ENCODE peak calls at places on chromosomes 11 and 22, in five cellular contexts. P, R, C, Z and I are unnamed samples.

GRCh38 chr22:24200616-24201212 is 19.4 kb downstream of the SUSD2 start:
- DNase-seq in P (no peak), R (no peak), C (no peak), Z (peak), I (no peak)

GRCh38 chr11:71429701-71430100 is 18.5 kb downstream of the DHCR7 start:
- DNase-seq in P (no peak), R (no peak), C (no peak), Z (no peak), I (no peak)

GRCh38 chr11:113386866-113387265 is 713 bp upstream of the ANKK1 start:
- DNase-seq in P (no peak), R (no peak), C (no peak), Z (no peak), I (no peak)

GRCh38 chr22:32103648-32104326 is 55.3 kb downstream of the C22orf42 start:
- DNase-seq in P (no peak), R (no peak), C (no peak), Z (no peak), I (no peak)

GRCh38 chr11:134659882-134660281 is 247.8 kb upstream of the B3GAT1 start:
- DNase-seq in P (peak), R (no peak), C (no peak), Z (no peak), I (no peak)

GRCh38 chr22:49213731-49214352 is 613.8 kb downstream of the BRD1 start:
- DNase-seq in P (peak), R (no peak), C (no peak), Z (no peak), I (no peak)

GRCh38 chr11:86459002-86459385 is 84.3 kb downstream of the CCDC81 start:
- DNase-seq in P (no peak), R (no peak), C (no peak), Z (no peak), I (no peak)

GRCh38 chr11:875203-875602 is 32.6 kb downstream of the TSPAN4 start:
- DNase-seq in P (no peak), R (no peak), C (no peak), Z (no peak), I (no peak)

GRCh38 chr11:64876226-64876750 is 2.1 kb downstream of the EHD1 start:
- DNase-seq in P (no peak), R (no peak), C (no peak), Z (no peak), I (no peak)

GRCh38 chr11:30860970-30861369 is 274.8 kb upstream of the MPPED2 start:
- DNase-seq in P (no peak), R (no peak), C (no peak), Z (no peak), I (no peak)

GRCh38 chr11:110773442-110773841 is 61.2 kb upstream of the ARHGAP20 start:
- DNase-seq in P (no peak), R (no peak), C (no peak), Z (no peak), I (no peak)

GRCh38 chr11:67262731-67263675 is 3.3 kb upstream of the GRK2 start:
- DNase-seq in P (peak), R (peak), C (no peak), Z (peak), I (peak)

GRCh38 chr11:115678942-115679341 is 174.7 kb upstream of the CADM1 start:
- DNase-seq in P (peak), R (no peak), C (no peak), Z (peak), I (peak)

GRCh38 chr11:69644071-69644961 is 3.4 kb downstream of the CCND1 start:
- DNase-seq in P (no peak), R (no peak), C (no peak), Z (peak), I (no peak)

GRCh38 chr11:35678471-35678870 is 15.9 kb downstream of the TRIM44 start:
- DNase-seq in P (no peak), R (no peak), C (no peak), Z (no peak), I (no peak)

GRCh38 chr11:86799680-86800075 is 664 bp upstream of the PRSS23 start:
- DNase-seq in P (no peak), R (no peak), C (no peak), Z (no peak), I (no peak)

GRCh38 chr22:50519151-50519550 is 6.2 kb downstream of the SCO2 start:
- DNase-seq in P (no peak), R (no peak), C (no peak), Z (no peak), I (no peak)

GRCh38 chr11:64305691-64306562 is 603 bp downstream of the ESRRA start:
- DNase-seq in P (peak), R (peak), C (no peak), Z (peak), I (no peak)

GRCh38 chr22:31342389-31343125 is 3.6 kb downstream of the PATZ1 start:
- DNase-seq in P (no peak), R (no peak), C (no peak), Z (no peak), I (no peak)

GRCh38 chr22:35910926-35911325 is 117.7 kb downstream of the RBFOX2 start:
- DNase-seq in P (no peak), R (no peak), C (no peak), Z (no peak), I (no peak)

GRCh38 chr11:114168086-114168448 is 108.6 kb downstream of the ZBTB16 start:
- DNase-seq in P (no peak), R (no peak), C (no peak), Z (no peak), I (no peak)

GRCh38 chr11:74444173-74444832 is 23.0 kb downstream of the KCNE3 start:
- DNase-seq in P (no peak), R (no peak), C (no peak), Z (no peak), I (no peak)

GRCh38 chr22:38239101-38239761 is 33.6 kb downstream of the TMEM184B start:
- DNase-seq in P (no peak), R (no peak), C (no peak), Z (no peak), I (no peak)

GRCh38 chr22:50684501-50684900 is 11.9 kb downstream of the SHANK3 start:
- DNase-seq in P (no peak), R (no peak), C (no peak), Z (no peak), I (no peak)

GRCh38 chr11:95147364-95147905 is 57.8 kb downstream of the ENDOD1 start:
- DNase-seq in P (no peak), R (no peak), C (no peak), Z (peak), I (no peak)

GRCh38 chr11:119843760-119844330 is 114.8 kb upstream of the NECTIN1 start:
- DNase-seq in P (no peak), R (no peak), C (no peak), Z (no peak), I (no peak)

GRCh38 chr22:32969502-32969901 is 88.7 kb downstream of the SYN3 start:
- DNase-seq in P (no peak), R (no peak), C (no peak), Z (peak), I (no peak)

GRCh38 chr11:12286606-12287005 is 90.8 kb upstream of the PARVA start:
- DNase-seq in P (no peak), R (no peak), C (no peak), Z (no peak), I (no peak)

GRCh38 chr11:99015634-99016454 is 4.9 kb upstream of the CNTN5 start:
- DNase-seq in P (no peak), R (peak), C (peak), Z (peak), I (peak)

GRCh38 chr11:3880724-3881123 is 25.3 kb downstream of the STIM1 start:
- DNase-seq in P (no peak), R (no peak), C (no peak), Z (peak), I (no peak)

GRCh38 chr11:76513654-76514034 is 68.8 kb downstream of the EMSY start:
- DNase-seq in P (no peak), R (no peak), C (no peak), Z (no peak), I (no peak)

GRCh38 chr22:27241430-27242110 is 560.0 kb downstream of the MN1 start:
- DNase-seq in P (no peak), R (no peak), C (no peak), Z (no peak), I (no peak)

GRCh38 chr11:87437844-87438223 is 400.1 kb downstream of the TMEM135 start:
- DNase-seq in P (no peak), R (no peak), C (no peak), Z (no peak), I (no peak)

GRCh38 chr22:46513908-46514550 is 23.4 kb downstream of the CELSR1 start:
- DNase-seq in P (no peak), R (no peak), C (peak), Z (no peak), I (no peak)
- TF ChIP-seq SUZ12 in P (no peak), R (no peak), C (no peak), Z (no peak), I (no peak)

GRCh38 chr11:72507050-72507449 is 72.7 kb upstream of the CLPB start:
- DNase-seq in P (no peak), R (peak), C (no peak), Z (no peak), I (no peak)
- TF ChIP-seq SUZ12 in P (no peak), R (no peak), C (no peak), Z (no peak), I (no peak)

DNA sequence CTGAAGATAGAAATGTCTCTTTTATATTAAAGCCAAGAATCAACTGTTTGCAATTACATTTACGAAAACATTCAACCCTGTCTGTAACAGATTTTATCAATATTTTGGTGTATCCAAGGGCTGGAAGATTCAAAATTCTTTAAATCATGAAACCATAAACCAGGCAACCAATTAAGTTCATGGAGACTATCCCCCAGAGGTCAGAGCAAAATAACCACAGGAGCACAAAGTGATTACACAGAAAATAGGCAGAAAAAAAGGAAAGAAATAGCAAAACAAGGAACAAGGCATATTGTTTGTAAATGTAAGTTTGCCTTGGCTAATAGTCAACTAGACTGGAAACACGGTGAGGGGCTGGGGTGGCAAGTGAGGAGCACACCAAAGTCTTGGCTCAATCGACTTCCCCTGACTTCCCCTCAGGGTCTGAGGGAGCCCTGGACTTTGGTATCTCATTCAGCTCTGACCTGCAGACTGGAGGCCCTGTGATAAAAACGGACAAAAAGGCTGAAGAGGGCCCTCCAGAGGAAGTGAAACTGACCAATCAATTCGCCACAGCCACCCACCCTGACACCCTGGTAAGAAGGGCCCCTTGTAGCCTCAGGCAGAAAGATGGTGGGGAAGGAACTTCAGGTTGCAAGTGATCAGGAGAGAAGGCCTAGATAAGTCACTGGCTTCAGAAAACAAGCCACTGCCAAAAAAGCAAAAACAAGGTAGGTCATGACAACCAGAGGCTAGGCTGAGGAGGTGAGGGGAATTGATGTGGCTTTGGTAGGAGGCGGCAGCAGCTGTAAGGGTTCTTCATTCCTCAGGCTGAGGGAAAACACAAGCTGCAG is 1.9 kb downstream of the SIK3 start:
- DNase-seq in P (peak), R (no peak), C (peak), Z (peak), I (no peak)
- TF ChIP-seq SUZ12 in P (no peak), R (no peak), C (no peak), Z (no peak), I (no peak)

GRCh38 chr22:40055143-40055926 is 60.6 kb downstream of the FAM83F start:
- DNase-seq in P (no peak), R (no peak), C (peak), Z (no peak), I (no peak)
- TF ChIP-seq SUZ12 in P (no peak), R (no peak), C (no peak), Z (no peak), I (no peak)

GRCh38 chr11:17765381-17766359 is 31.1 kb downstream of the KCNC1 start:
- DNase-seq in P (no peak), R (no peak), C (no peak), Z (no peak), I (no peak)
- TF ChIP-seq SUZ12 in P (no peak), R (no peak), C (no peak), Z (no peak), I (no peak)